ENCODE peak calls at places on chromosomes 2 and 18, in four cellular contexts. One of them, this sample, is unnamed.
A peak's percentile ranks its signal among the peaks of the same experiment; 100 is the strongest.

GRCh38 chr2:112615051-112615450 is 30.6 kb downstream of the CHCHD5 start:
- DNase-seq in AG04449: no peak
- DNase-seq in NB4: no peak
- DNase-seq in brain microvascular endothelial cell: no peak
- DNase-seq in this sample: no peak

GRCh38 chr2:178924817-178925216 is 117.6 kb upstream of the TTN start:
- DNase-seq in NB4: no peak
- DNase-seq in brain microvascular endothelial cell: no peak
- DNase-seq in AG04449: no peak
- DNase-seq in this sample: no peak

GRCh38 chr18:36718705-36719328 is 110.0 kb downstream of the TPGS2 start:
- DNase-seq in NB4: no peak
- DNase-seq in AG04449: no peak
- DNase-seq in brain microvascular endothelial cell: no peak
- DNase-seq in this sample: no peak

GRCh38 chr2:453132-453531 is 165.2 kb upstream of the ALKAL2 start:
- DNase-seq in AG04449: no peak
- DNase-seq in NB4: no peak
- DNase-seq in brain microvascular endothelial cell: no peak
- DNase-seq in this sample: no peak

GRCh38 chr2:68134554-68134953 is 23.1 kb upstream of the PNO1 start:
- DNase-seq in AG04449: no peak
- DNase-seq in brain microvascular endothelial cell: no peak
- DNase-seq in NB4: no peak
- DNase-seq in this sample: no peak

GRCh38 chr2:84309281-84309680 is 149.8 kb downstream of the SUCLG1 start:
- DNase-seq in NB4: no peak
- DNase-seq in brain microvascular endothelial cell: no peak
- DNase-seq in AG04449: no peak
- DNase-seq in this sample: no peak

GRCh38 chr2:12787891-12788783 is 71.4 kb downstream of the TRIB2 start:
- DNase-seq in brain microvascular endothelial cell: peak; percentile 64
- DNase-seq in AG04449: no peak
- DNase-seq in NB4: no peak
- DNase-seq in this sample: no peak

GRCh38 chr18:31555971-31556747 is 35.5 kb upstream of the TTR start:
- DNase-seq in AG04449: peak; percentile 14
- DNase-seq in NB4: peak; percentile 69
- DNase-seq in brain microvascular endothelial cell: peak; percentile 71
- DNase-seq in this sample: peak; percentile 81

GRCh38 chr2:204731996-204732395 is 186.7 kb downstream of the PARD3B start:
- DNase-seq in NB4: no peak
- DNase-seq in AG04449: no peak
- DNase-seq in brain microvascular endothelial cell: peak; percentile 24
- DNase-seq in this sample: no peak

GRCh38 chr2:68216454-68217310 is 35.6 kb downstream of the PPP3R1 start:
- DNase-seq in brain microvascular endothelial cell: no peak
- DNase-seq in NB4: no peak
- DNase-seq in AG04449: no peak
- DNase-seq in this sample: no peak

GRCh38 chr18:57743008-57743407 is 60.1 kb downstream of the ATP8B1 start:
- DNase-seq in NB4: no peak
- DNase-seq in AG04449: peak; percentile 69
- DNase-seq in brain microvascular endothelial cell: peak; percentile 72
- DNase-seq in this sample: no peak

GRCh38 chr2:198640463-198640862 is 817.3 kb downstream of the SATB2 start:
- DNase-seq in NB4: no peak
- DNase-seq in AG04449: no peak
- DNase-seq in brain microvascular endothelial cell: no peak
- DNase-seq in this sample: no peak

GRCh38 chr2:185567940-185568339 is 170.7 kb upstream of the FSIP2 start:
- DNase-seq in AG04449: no peak
- DNase-seq in NB4: no peak
- DNase-seq in brain microvascular endothelial cell: no peak
- DNase-seq in this sample: peak; percentile 2

GRCh38 chr18:78293940-78294401 is 685.6 kb upstream of the SALL3 start:
- DNase-seq in AG04449: no peak
- DNase-seq in brain microvascular endothelial cell: no peak
- DNase-seq in NB4: no peak
- DNase-seq in this sample: no peak

GRCh38 chr2:223008162-223008561 is 43.8 kb upstream of the KCNE4 start:
- DNase-seq in brain microvascular endothelial cell: peak; percentile 95
- DNase-seq in NB4: no peak
- DNase-seq in AG04449: peak; percentile 56
- DNase-seq in this sample: no peak

GRCh38 chr2:27776097-27776496 is 4.6 kb downstream of the MRPL33 start:
- DNase-seq in NB4: no peak
- DNase-seq in AG04449: no peak
- DNase-seq in brain microvascular endothelial cell: no peak
- DNase-seq in this sample: no peak

GRCh38 chr18:37440206-37440605 is 125.4 kb downstream of the CELF4 start:
- DNase-seq in AG04449: no peak
- DNase-seq in brain microvascular endothelial cell: no peak
- DNase-seq in NB4: no peak
- DNase-seq in this sample: no peak

GRCh38 chr18:44736664-44737063 is 56.0 kb downstream of the SETBP1 start:
- DNase-seq in brain microvascular endothelial cell: no peak
- DNase-seq in NB4: no peak
- DNase-seq in AG04449: no peak
- DNase-seq in this sample: no peak

GRCh38 chr18:77366725-77367641 is 117.3 kb downstream of the GALR1 start:
- DNase-seq in NB4: peak; percentile 36
- DNase-seq in AG04449: no peak
- DNase-seq in brain microvascular endothelial cell: peak; percentile 76
- DNase-seq in this sample: no peak

DNA sequence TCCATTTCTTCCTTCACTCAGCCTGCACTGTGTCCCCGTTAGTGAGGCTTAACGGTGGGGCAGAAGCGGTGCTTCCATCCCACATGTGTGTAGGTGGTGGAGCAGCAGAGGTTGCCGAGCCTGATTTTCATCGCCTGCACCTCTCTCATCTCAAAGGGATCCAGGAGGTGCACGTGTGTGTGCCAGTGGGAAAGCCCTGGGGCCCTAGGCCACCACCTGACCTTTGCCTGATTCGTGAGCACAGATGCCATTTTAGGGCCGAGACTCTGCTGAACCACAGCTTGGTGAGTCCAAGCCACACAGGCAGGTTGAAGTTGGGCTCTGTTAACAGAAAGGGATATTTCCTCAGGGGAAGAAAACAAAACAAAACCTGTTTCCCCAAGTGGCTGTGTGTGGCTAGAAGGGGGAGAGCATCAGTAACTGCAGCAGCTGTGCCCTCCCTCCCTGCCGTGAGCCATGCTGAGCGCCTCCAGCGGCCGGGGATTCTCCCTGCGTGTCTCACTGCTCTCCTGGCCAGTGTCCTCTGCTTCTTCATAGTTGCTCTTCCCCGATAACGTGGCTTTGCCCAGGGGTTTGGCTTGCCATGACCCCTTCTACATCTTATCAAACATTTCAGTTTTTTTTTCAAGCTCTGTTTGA is 81.5 kb downstream of the MAPRE2 start:
- DNase-seq in AG04449: no peak
- DNase-seq in brain microvascular endothelial cell: peak; percentile 37
- DNase-seq in NB4: no peak
- DNase-seq in this sample: no peak
- TF ChIP-seq CTCF in AG04449: peak; percentile 14
- TF ChIP-seq CTCF in brain microvascular endothelial cell: peak; percentile 68
- TF ChIP-seq CTCF in NB4: no peak
- TF ChIP-seq CTCF in this sample: no peak

GRCh38 chr2:16640867-16641266 is 24.8 kb downstream of the CYRIA start:
- DNase-seq in brain microvascular endothelial cell: no peak
- DNase-seq in AG04449: no peak
- DNase-seq in NB4: no peak
- DNase-seq in this sample: no peak

GRCh38 chr2:16645088-16645487 is 20.5 kb downstream of the CYRIA start:
- DNase-seq in AG04449: no peak
- DNase-seq in brain microvascular endothelial cell: no peak
- DNase-seq in NB4: no peak
- DNase-seq in this sample: no peak

GRCh38 chr2:16641509-16641908 is 24.1 kb downstream of the CYRIA start:
- DNase-seq in NB4: no peak
- DNase-seq in brain microvascular endothelial cell: no peak
- DNase-seq in AG04449: no peak
- DNase-seq in this sample: no peak

GRCh38 chr2:16644204-16644925 is 21.3 kb downstream of the CYRIA start:
- DNase-seq in brain microvascular endothelial cell: peak; percentile 25
- DNase-seq in AG04449: no peak
- DNase-seq in NB4: no peak
- DNase-seq in this sample: no peak

DNA sequence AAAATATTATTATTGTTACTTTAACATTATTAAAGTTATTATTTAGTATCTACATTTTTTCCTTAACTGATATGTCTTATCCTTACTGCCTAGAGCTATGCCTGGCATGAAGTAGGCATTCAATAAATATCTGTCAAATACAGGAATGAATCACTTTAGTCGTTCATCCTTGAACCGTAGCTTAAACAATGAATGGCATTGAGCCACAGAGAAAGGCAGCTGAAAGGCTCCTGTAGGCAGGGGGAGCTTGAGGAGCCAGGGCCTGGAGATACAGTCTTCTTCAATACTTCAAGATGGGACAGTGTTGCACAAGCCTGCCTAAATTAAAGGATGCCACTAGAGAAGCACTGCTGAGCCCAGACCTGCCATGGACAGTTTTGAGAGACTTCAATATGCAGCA is 22.5 kb downstream of the CYRIA start:
- DNase-seq in AG04449: no peak
- DNase-seq in NB4: no peak
- DNase-seq in brain microvascular endothelial cell: no peak
- DNase-seq in this sample: no peak
- TF ChIP-seq CTCF in AG04449: no peak
- TF ChIP-seq CTCF in NB4: no peak
- TF ChIP-seq CTCF in brain microvascular endothelial cell: no peak
- TF ChIP-seq CTCF in this sample: no peak

DNA sequence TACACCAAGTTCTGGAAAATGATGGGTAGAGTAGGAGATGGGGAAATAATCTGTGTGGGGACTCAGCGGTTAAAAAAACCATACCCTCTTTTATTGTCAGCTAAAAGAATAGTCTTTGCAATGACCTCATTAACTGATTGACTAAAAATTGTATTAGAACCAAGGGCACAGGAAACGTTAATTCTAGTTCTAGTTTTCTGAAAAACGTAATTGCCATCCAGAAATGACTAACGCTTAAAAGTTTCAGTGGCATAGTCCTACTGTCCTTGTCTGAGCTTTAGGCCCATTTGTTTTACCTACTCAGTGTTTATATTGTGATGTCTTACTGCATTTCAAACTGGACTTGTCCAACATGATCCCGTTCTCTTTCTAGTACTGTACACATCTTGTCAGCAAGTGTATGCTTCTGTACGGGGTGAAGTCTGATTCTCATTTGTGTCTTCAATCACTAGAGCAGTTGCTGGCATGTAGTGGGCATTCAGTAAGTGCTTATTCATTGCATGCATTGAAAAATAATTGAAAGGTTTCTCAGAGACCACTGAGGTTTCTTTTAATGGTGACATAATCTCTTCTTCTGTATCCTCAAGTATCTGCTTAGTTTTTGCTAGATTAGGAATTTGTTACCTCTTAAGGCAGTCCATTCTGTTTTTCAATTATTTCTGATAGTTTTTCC is 81.5 kb downstream of the ZNF407 start:
- DNase-seq in NB4: no peak
- DNase-seq in AG04449: no peak
- DNase-seq in brain microvascular endothelial cell: no peak
- DNase-seq in this sample: peak; percentile 48
- TF ChIP-seq CTCF in NB4: no peak
- TF ChIP-seq CTCF in AG04449: no peak
- TF ChIP-seq CTCF in brain microvascular endothelial cell: no peak
- TF ChIP-seq CTCF in this sample: no peak

GRCh38 chr2:66432801-66433694 is 1.9 kb upstream of the MEIS1 start:
- DNase-seq in NB4: no peak
- DNase-seq in brain microvascular endothelial cell: peak; percentile 78
- DNase-seq in AG04449: peak; percentile 90
- DNase-seq in this sample: no peak
- TF ChIP-seq CTCF in NB4: no peak
- TF ChIP-seq CTCF in brain microvascular endothelial cell: no peak
- TF ChIP-seq CTCF in AG04449: no peak
- TF ChIP-seq CTCF in this sample: no peak

GRCh38 chr2:71571945-71572344 is 118.6 kb downstream of the DYSF start:
- DNase-seq in AG04449: no peak
- DNase-seq in brain microvascular endothelial cell: no peak
- DNase-seq in NB4: no peak
- DNase-seq in this sample: no peak
- TF ChIP-seq CTCF in AG04449: no peak
- TF ChIP-seq CTCF in brain microvascular endothelial cell: no peak
- TF ChIP-seq CTCF in NB4: no peak
- TF ChIP-seq CTCF in this sample: no peak

GRCh38 chr2:95277246-95277906 is 3.1 kb downstream of the PROM2 start:
- DNase-seq in AG04449: no peak
- DNase-seq in brain microvascular endothelial cell: no peak
- DNase-seq in NB4: no peak
- DNase-seq in this sample: peak; percentile 8
- TF ChIP-seq CTCF in AG04449: no peak
- TF ChIP-seq CTCF in brain microvascular endothelial cell: peak; percentile 5
- TF ChIP-seq CTCF in NB4: no peak
- TF ChIP-seq CTCF in this sample: no peak

DNA sequence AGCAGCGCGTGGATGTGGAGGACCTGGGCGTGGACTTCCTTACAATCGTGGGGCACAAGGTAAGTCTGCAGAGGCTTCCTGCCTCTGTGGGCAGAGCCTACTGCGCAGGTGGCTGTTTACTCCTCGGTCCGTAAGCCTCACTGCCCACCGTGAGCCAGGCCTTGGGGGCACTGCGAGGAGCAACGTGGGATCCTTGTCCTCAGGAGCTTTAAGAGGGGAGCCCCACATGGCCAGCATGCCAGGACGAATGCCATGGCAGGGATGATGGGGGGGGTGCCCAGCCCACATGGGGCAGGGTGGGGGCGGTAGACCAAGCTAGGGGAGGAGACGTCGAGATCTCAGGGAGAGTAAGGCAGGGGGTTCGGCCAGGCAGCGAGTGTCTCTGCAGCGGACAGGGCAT is 18.0 kb upstream of the ESPNL start:
- DNase-seq in AG04449: no peak
- DNase-seq in brain microvascular endothelial cell: no peak
- DNase-seq in NB4: no peak
- DNase-seq in this sample: no peak
- TF ChIP-seq CTCF in AG04449: no peak
- TF ChIP-seq CTCF in brain microvascular endothelial cell: no peak
- TF ChIP-seq CTCF in NB4: no peak
- TF ChIP-seq CTCF in this sample: no peak

This sample was measured in GM12865.